ENCODE peak calls at places on chromosomes 4 and X, in ten cellular contexts. One of them, this sample, is unnamed.

GRCh38 chr4:79331126-79331876 is 5.4 kb upstream of the NAA11 start:
- DNase-seq in neural crest cell: no peak
- DNase-seq in CD8-positive, alpha-beta T cell: no peak
- DNase-seq in pancreas: no peak
- DNase-seq in HCT116: no peak
- DNase-seq in endothelial cell: no peak
- DNase-seq in A549: peak
- DNase-seq in GM13977: no peak
- DNase-seq in uterus: no peak
- DNase-seq in fibroblast of pulmonary artery: peak
- DNase-seq in this sample: no peak

GRCh38 chr4:48710446-48711209 is 69.5 kb downstream of the FRYL start:
- DNase-seq in HCT116: no peak
- DNase-seq in neural crest cell: no peak
- DNase-seq in pancreas: no peak
- DNase-seq in endothelial cell: no peak
- DNase-seq in GM13977: no peak
- DNase-seq in fibroblast of pulmonary artery: peak
- DNase-seq in A549: no peak
- DNase-seq in uterus: no peak
- DNase-seq in CD8-positive, alpha-beta T cell: no peak
- DNase-seq in this sample: no peak

GRCh38 chr4:95204873-95205272 is 343.9 kb downstream of the UNC5C start:
- DNase-seq in fibroblast of pulmonary artery: no peak
- DNase-seq in pancreas: no peak
- DNase-seq in uterus: no peak
- DNase-seq in A549: peak
- DNase-seq in HCT116: peak
- DNase-seq in CD8-positive, alpha-beta T cell: no peak
- DNase-seq in endothelial cell: no peak
- DNase-seq in neural crest cell: no peak
- DNase-seq in GM13977: no peak
- DNase-seq in this sample: no peak

GRCh38 chr4:181528570-181529184 is 714.5 kb upstream of the TENM3 start:
- DNase-seq in neural crest cell: peak
- DNase-seq in CD8-positive, alpha-beta T cell: no peak
- DNase-seq in A549: peak
- DNase-seq in uterus: no peak
- DNase-seq in fibroblast of pulmonary artery: peak
- DNase-seq in pancreas: peak
- DNase-seq in GM13977: peak
- DNase-seq in HCT116: peak
- DNase-seq in endothelial cell: peak
- DNase-seq in this sample: peak

GRCh38 chr4:86653237-86653865 is 59.2 kb downstream of the PTPN13 start:
- DNase-seq in CD8-positive, alpha-beta T cell: no peak
- DNase-seq in fibroblast of pulmonary artery: peak
- DNase-seq in uterus: no peak
- DNase-seq in pancreas: no peak
- DNase-seq in GM13977: no peak
- DNase-seq in endothelial cell: no peak
- DNase-seq in neural crest cell: no peak
- DNase-seq in A549: peak
- DNase-seq in HCT116: peak
- DNase-seq in this sample: no peak

GRCh38 chr4:33649015-33649414 is 2595.3 kb downstream of the ARAP2 start:
- DNase-seq in pancreas: no peak
- DNase-seq in HCT116: peak
- DNase-seq in fibroblast of pulmonary artery: peak
- DNase-seq in uterus: no peak
- DNase-seq in GM13977: no peak
- DNase-seq in A549: peak
- DNase-seq in CD8-positive, alpha-beta T cell: no peak
- DNase-seq in neural crest cell: no peak
- DNase-seq in endothelial cell: peak
- DNase-seq in this sample: peak

GRCh38 chrX:81957900-81958545 is 756.1 kb downstream of the SH3BGRL start:
- DNase-seq in endothelial cell: no peak
- DNase-seq in pancreas: no peak
- DNase-seq in HCT116: no peak
- DNase-seq in GM13977: peak
- DNase-seq in fibroblast of pulmonary artery: no peak
- DNase-seq in neural crest cell: no peak
- DNase-seq in CD8-positive, alpha-beta T cell: no peak
- DNase-seq in uterus: no peak
- DNase-seq in A549: peak
- DNase-seq in this sample: no peak

GRCh38 chrX:49273181-49273727 is 3.7 kb downstream of the PPP1R3F start:
- DNase-seq in endothelial cell: no peak
- DNase-seq in HCT116: no peak
- DNase-seq in CD8-positive, alpha-beta T cell: no peak
- DNase-seq in GM13977: no peak
- DNase-seq in neural crest cell: no peak
- DNase-seq in fibroblast of pulmonary artery: no peak
- DNase-seq in pancreas: peak
- DNase-seq in uterus: no peak
- DNase-seq in A549: no peak
- DNase-seq in this sample: no peak

GRCh38 chrX:50204364-50204899 is at the start of gene CCNB3:
- DNase-seq in uterus: peak
- DNase-seq in HCT116: peak
- DNase-seq in pancreas: peak
- DNase-seq in neural crest cell: peak
- DNase-seq in fibroblast of pulmonary artery: peak
- DNase-seq in CD8-positive, alpha-beta T cell: peak
- DNase-seq in GM13977: peak
- DNase-seq in A549: peak
- DNase-seq in endothelial cell: peak
- DNase-seq in this sample: peak

GRCh38 chr4:100879471-100879870 is 361.6 kb upstream of the EMCN start:
- DNase-seq in GM13977: no peak
- DNase-seq in HCT116: no peak
- DNase-seq in CD8-positive, alpha-beta T cell: no peak
- DNase-seq in A549: no peak
- DNase-seq in endothelial cell: no peak
- DNase-seq in pancreas: no peak
- DNase-seq in fibroblast of pulmonary artery: no peak
- DNase-seq in uterus: no peak
- DNase-seq in neural crest cell: no peak
- DNase-seq in this sample: no peak

GRCh38 chr4:186724048-186724860 is 598 bp upstream of the FAT1 start:
- DNase-seq in pancreas: peak
- DNase-seq in endothelial cell: peak
- DNase-seq in neural crest cell: peak
- DNase-seq in HCT116: no peak
- DNase-seq in uterus: peak
- DNase-seq in CD8-positive, alpha-beta T cell: no peak
- DNase-seq in fibroblast of pulmonary artery: peak
- DNase-seq in GM13977: no peak
- DNase-seq in A549: peak
- DNase-seq in this sample: peak

GRCh38 chr4:120228086-120228485 is 161.4 kb upstream of the MAD2L1 start:
- DNase-seq in uterus: no peak
- DNase-seq in fibroblast of pulmonary artery: peak
- DNase-seq in A549: no peak
- DNase-seq in CD8-positive, alpha-beta T cell: no peak
- DNase-seq in pancreas: no peak
- DNase-seq in GM13977: no peak
- DNase-seq in HCT116: no peak
- DNase-seq in neural crest cell: no peak
- DNase-seq in endothelial cell: no peak
- DNase-seq in this sample: peak

GRCh38 chrX:9785944-9786741 is at the start of gene SHROOM2:
- DNase-seq in CD8-positive, alpha-beta T cell: no peak
- DNase-seq in A549: no peak
- DNase-seq in HCT116: no peak
- DNase-seq in GM13977: no peak
- DNase-seq in uterus: no peak
- DNase-seq in fibroblast of pulmonary artery: peak
- DNase-seq in neural crest cell: peak
- DNase-seq in pancreas: peak
- DNase-seq in endothelial cell: peak
- DNase-seq in this sample: no peak

GRCh38 chr4:159296061-159296460 is 193.2 kb downstream of the RAPGEF2 start:
- DNase-seq in fibroblast of pulmonary artery: no peak
- DNase-seq in A549: no peak
- DNase-seq in neural crest cell: no peak
- DNase-seq in endothelial cell: no peak
- DNase-seq in HCT116: no peak
- DNase-seq in pancreas: no peak
- DNase-seq in uterus: no peak
- DNase-seq in CD8-positive, alpha-beta T cell: no peak
- DNase-seq in GM13977: no peak
- DNase-seq in this sample: peak

GRCh38 chr4:113882668-113883067 is 96.8 kb downstream of the ARSJ start:
- DNase-seq in pancreas: no peak
- DNase-seq in neural crest cell: no peak
- DNase-seq in fibroblast of pulmonary artery: peak
- DNase-seq in A549: no peak
- DNase-seq in GM13977: no peak
- DNase-seq in CD8-positive, alpha-beta T cell: no peak
- DNase-seq in HCT116: no peak
- DNase-seq in uterus: no peak
- DNase-seq in endothelial cell: no peak
- DNase-seq in this sample: no peak

GRCh38 chr4:82275431-82276423 is 98.1 kb downstream of the HNRNPD start:
- DNase-seq in HCT116: no peak
- DNase-seq in endothelial cell: no peak
- DNase-seq in CD8-positive, alpha-beta T cell: no peak
- DNase-seq in GM13977: no peak
- DNase-seq in neural crest cell: no peak
- DNase-seq in fibroblast of pulmonary artery: no peak
- DNase-seq in uterus: no peak
- DNase-seq in A549: peak
- DNase-seq in pancreas: no peak
- DNase-seq in this sample: no peak
- TF ChIP-seq CTCF in HCT116: peak
- TF ChIP-seq CTCF in endothelial cell: no peak
- TF ChIP-seq CTCF in CD8-positive, alpha-beta T cell: no peak
- TF ChIP-seq CTCF in GM13977: peak
- TF ChIP-seq CTCF in neural crest cell: no peak
- TF ChIP-seq CTCF in fibroblast of pulmonary artery: no peak
- TF ChIP-seq CTCF in uterus: no peak
- TF ChIP-seq CTCF in A549: no peak
- TF ChIP-seq CTCF in pancreas: no peak
- TF ChIP-seq CTCF in this sample: no peak

GRCh38 chr4:163331629-163332360 is 601 bp downstream of the NPY1R start:
- DNase-seq in endothelial cell: peak
- DNase-seq in fibroblast of pulmonary artery: peak
- DNase-seq in uterus: no peak
- DNase-seq in A549: no peak
- DNase-seq in HCT116: no peak
- DNase-seq in pancreas: peak
- DNase-seq in CD8-positive, alpha-beta T cell: no peak
- DNase-seq in neural crest cell: peak
- DNase-seq in GM13977: no peak
- DNase-seq in this sample: peak
- TF ChIP-seq CTCF in endothelial cell: no peak
- TF ChIP-seq CTCF in fibroblast of pulmonary artery: peak
- TF ChIP-seq CTCF in uterus: no peak
- TF ChIP-seq CTCF in A549: no peak
- TF ChIP-seq CTCF in HCT116: no peak
- TF ChIP-seq CTCF in pancreas: no peak
- TF ChIP-seq CTCF in CD8-positive, alpha-beta T cell: no peak
- TF ChIP-seq CTCF in neural crest cell: peak
- TF ChIP-seq CTCF in GM13977: no peak
- TF ChIP-seq CTCF in this sample: peak

DNA sequence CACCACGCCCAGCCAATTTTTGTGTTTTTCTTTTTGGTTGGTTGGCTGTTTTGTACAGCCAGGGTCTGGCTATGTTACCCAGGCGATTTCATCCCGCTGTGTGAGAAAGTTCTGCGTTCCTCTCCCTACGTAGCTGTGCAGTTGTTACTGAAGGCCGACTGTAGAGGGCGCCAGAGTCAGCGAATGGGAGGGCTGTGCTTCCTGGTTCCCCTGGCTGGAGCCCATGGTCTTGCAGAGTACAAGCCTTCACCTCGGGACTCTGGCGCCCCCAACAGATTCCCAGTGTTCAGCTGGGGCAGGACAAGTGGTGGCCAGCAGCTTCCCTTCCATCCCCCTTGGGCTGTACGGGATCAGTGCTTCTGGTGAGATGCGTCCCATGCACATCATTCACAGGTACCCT is 5.6 kb upstream of the CT45A1 start:
- DNase-seq in A549: peak
- DNase-seq in neural crest cell: peak
- DNase-seq in HCT116: peak
- DNase-seq in fibroblast of pulmonary artery: no peak
- DNase-seq in endothelial cell: peak
- DNase-seq in GM13977: peak
- DNase-seq in CD8-positive, alpha-beta T cell: no peak
- DNase-seq in uterus: no peak
- DNase-seq in pancreas: no peak
- DNase-seq in this sample: no peak
- TF ChIP-seq CTCF in A549: no peak
- TF ChIP-seq CTCF in neural crest cell: peak
- TF ChIP-seq CTCF in HCT116: peak
- TF ChIP-seq CTCF in fibroblast of pulmonary artery: peak
- TF ChIP-seq CTCF in endothelial cell: peak
- TF ChIP-seq CTCF in GM13977: peak
- TF ChIP-seq CTCF in CD8-positive, alpha-beta T cell: no peak
- TF ChIP-seq CTCF in uterus: no peak
- TF ChIP-seq CTCF in pancreas: peak
- TF ChIP-seq CTCF in this sample: no peak

GRCh38 chrX:57083143-57083542 is 38.2 kb downstream of the SPIN2B start:
- DNase-seq in fibroblast of pulmonary artery: no peak
- DNase-seq in GM13977: no peak
- DNase-seq in CD8-positive, alpha-beta T cell: no peak
- DNase-seq in uterus: no peak
- DNase-seq in pancreas: no peak
- DNase-seq in HCT116: no peak
- DNase-seq in endothelial cell: no peak
- DNase-seq in A549: no peak
- DNase-seq in neural crest cell: no peak
- DNase-seq in this sample: no peak
- TF ChIP-seq CTCF in fibroblast of pulmonary artery: no peak
- TF ChIP-seq CTCF in GM13977: peak
- TF ChIP-seq CTCF in CD8-positive, alpha-beta T cell: no peak
- TF ChIP-seq CTCF in uterus: no peak
- TF ChIP-seq CTCF in pancreas: no peak
- TF ChIP-seq CTCF in HCT116: peak
- TF ChIP-seq CTCF in endothelial cell: no peak
- TF ChIP-seq CTCF in A549: no peak
- TF ChIP-seq CTCF in neural crest cell: no peak
- TF ChIP-seq CTCF in this sample: no peak

This sample was measured in AG10803.